ENCODE peak calls at places on chromosomes 3 and 15, in seven cellular contexts. I, K, T, N, H, O and X are unnamed samples.

GRCh38 chr3:195546130-195546560 is 3.0 kb upstream of the PPP1R2 start:
- DNase-seq in I (no peak), K (peak), T (peak), N (no peak), H (peak), O (no peak), X (peak)

GRCh38 chr3:39752751-39753150 is 56.7 kb upstream of the MYRIP start:
- DNase-seq in I (no peak), K (peak), T (no peak), N (no peak), H (peak), O (no peak), X (peak)

GRCh38 chr15:72685301-72685924 is 569 bp downstream of the HIGD2B start:
- DNase-seq in I (peak), K (no peak), T (no peak), N (no peak), H (no peak), O (no peak), X (no peak)

GRCh38 chr3:189834462-189834861 is 203.3 kb downstream of the TP63 start:
- DNase-seq in I (no peak), K (peak), T (no peak), N (no peak), H (no peak), O (no peak), X (no peak)

GRCh38 chr15:68370768-68371151 is 61.2 kb downstream of the ITGA11 start:
- DNase-seq in I (no peak), K (no peak), T (no peak), N (no peak), H (no peak), O (no peak), X (no peak)

GRCh38 chr3:119463171-119464169 is at the start of gene TMEM39A:
- DNase-seq in I (peak), K (peak), T (peak), N (peak), H (peak), O (peak), X (peak)

GRCh38 chr3:80533553-80533952 is 765.8 kb upstream of the ROBO1 start:
- DNase-seq in I (no peak), K (peak), T (no peak), N (no peak), H (peak), O (no peak), X (no peak)

GRCh38 chr3:49236226-49236625 is 40.8 kb downstream of the C3orf62 start:
- DNase-seq in I (no peak), K (no peak), T (no peak), N (no peak), H (no peak), O (no peak), X (no peak)

GRCh38 chr15:58182460-58183163 is 44.4 kb downstream of the AQP9 start:
- DNase-seq in I (peak), K (peak), T (no peak), N (no peak), H (peak), O (peak), X (peak)

GRCh38 chr15:68249058-68249713 is 19.7 kb upstream of the CLN6 start:
- DNase-seq in I (no peak), K (no peak), T (no peak), N (no peak), H (no peak), O (no peak), X (no peak)

DNA sequence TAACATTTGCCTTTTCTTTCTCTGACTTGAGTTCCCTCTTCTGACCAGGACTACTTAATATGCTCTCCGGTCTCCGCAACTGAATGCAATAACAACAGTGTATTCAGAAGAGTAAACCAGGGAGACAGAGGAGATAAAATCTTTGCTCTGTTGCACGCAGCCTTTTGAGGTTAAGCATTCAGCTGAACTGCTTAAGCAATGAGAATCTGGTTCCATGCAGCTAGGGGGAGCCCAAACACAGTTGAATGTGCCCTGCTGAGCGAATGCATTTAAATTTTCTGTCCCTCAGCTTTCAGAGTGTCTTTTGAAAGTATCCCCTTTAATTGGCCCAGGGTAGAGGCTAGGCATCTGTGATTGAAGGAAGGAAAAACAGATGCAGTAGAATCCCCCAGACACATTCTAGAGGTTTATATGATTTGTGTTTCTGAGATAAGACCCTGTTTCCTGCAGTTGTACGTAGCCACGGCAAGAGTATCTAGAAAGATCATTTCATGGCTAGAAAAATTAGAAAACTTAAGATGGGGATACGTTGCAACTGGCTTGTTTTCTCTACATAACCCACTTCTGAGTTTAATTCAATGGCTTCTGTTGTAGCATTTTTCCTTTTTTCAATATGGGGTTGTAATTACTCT is 309.6 kb downstream of the TUSC7 start:
- DNase-seq in I (peak), K (peak), T (peak), N (peak), H (peak), O (peak), X (peak)
- TF ChIP-seq CTCF in I (peak), K (peak), T (peak), N (peak), H (peak), O (peak), X (peak)

GRCh38 chr15:49625460-49626036 is 4.7 kb downstream of the DTWD1 start:
- DNase-seq in I (peak), K (no peak), T (no peak), N (no peak), H (no peak), O (no peak), X (no peak)

GRCh38 chr15:49624046-49624445 is 3.2 kb downstream of the DTWD1 start:
- DNase-seq in I (no peak), K (peak), T (peak), N (no peak), H (peak), O (no peak), X (peak)

GRCh38 chr15:49622561-49622960 is 1.7 kb downstream of the DTWD1 start:
- DNase-seq in I (peak), K (no peak), T (no peak), N (no peak), H (peak), O (no peak), X (peak)

GRCh38 chr15:49628379-49628778 is 7.5 kb downstream of the DTWD1 start:
- DNase-seq in I (no peak), K (no peak), T (no peak), N (no peak), H (no peak), O (no peak), X (no peak)

GRCh38 chr15:49627407-49627877 is 6.6 kb downstream of the DTWD1 start:
- DNase-seq in I (no peak), K (peak), T (peak), N (no peak), H (peak), O (no peak), X (peak)
- H3K4me3 ChIP-seq in I (no peak), K (no peak), T (no peak), N (no peak), H (no peak), O (no peak), X (no peak)

GRCh38 chr15:30905821-30906220 is 2.1 kb downstream of the FAN1 start:
- DNase-seq in I (no peak), K (no peak), T (no peak), N (no peak), H (no peak), O (no peak), X (no peak)
- TF ChIP-seq CTCF in I (peak), K (no peak), T (peak), N (no peak), H (peak), O (no peak), X (peak)

GRCh38 chr3:136251511-136251910 is 1.4 kb downstream of the PCCB start:
- DNase-seq in I (no peak), K (peak), T (no peak), N (no peak), H (no peak), O (no peak), X (peak)
- H3K4me3 ChIP-seq in I (peak), K (no peak), T (no peak), N (no peak), H (no peak), O (peak), X (peak)

DNA sequence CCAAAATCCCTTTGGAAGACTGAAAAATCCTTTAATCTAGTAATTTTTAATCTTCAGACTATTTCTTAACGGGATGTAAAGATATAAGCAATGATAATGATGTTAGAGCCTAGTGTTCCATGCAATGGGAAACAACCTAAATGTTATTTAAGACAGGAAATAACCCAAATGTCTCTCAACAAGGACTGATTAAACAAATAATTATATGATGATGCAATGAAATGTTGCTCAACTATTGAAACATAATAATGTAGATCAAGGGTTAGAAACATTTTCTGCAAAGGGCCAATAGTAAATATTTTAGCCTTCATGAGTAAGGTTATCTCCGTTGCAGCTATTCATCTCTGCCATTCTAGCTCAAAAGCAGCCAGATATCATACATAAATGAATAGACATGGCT is 275.4 kb downstream of the NEK10 start:
- DNase-seq in I (no peak), K (no peak), T (no peak), N (no peak), H (peak), O (no peak), X (peak)
- TF ChIP-seq CTCF in I (no peak), K (no peak), T (no peak), N (no peak), H (no peak), O (no peak), X (no peak)